ENCODE peak calls at places on chromosomes 11 and 22, in four cellular contexts. M is GM23248, J is tibial nerve, F is brain microvascular endothelial cell. N is an unnamed sample.

GRCh38 chr11:65420506-65421203 is 1.9 kb upstream of the NEAT1 start:
- DNase-seq in M (no peak), J (no peak), F (no peak), N (no peak)

GRCh38 chr22:37207981-37208380 is 4.3 kb downstream of the SSTR3 start:
- DNase-seq in M (no peak), J (no peak), F (no peak), N (no peak)

GRCh38 chr11:65366340-65366773 is 11.8 kb downstream of the TIGD3 start:
- DNase-seq in M (peak; percentile 90), J (no peak), F (peak; percentile 58), N (no peak)

GRCh38 chr11:61149624-61150615 is 11.3 kb downstream of the VPS37C start:
- DNase-seq in M (no peak), J (no peak), F (no peak), N (no peak)

GRCh38 chr11:59556115-59556882 is 45.0 kb downstream of the OR4D9 start:
- DNase-seq in M (peak; percentile 87), J (peak; percentile 47), F (peak; percentile 84), N (peak; percentile 56)

GRCh38 chr11:87265915-87266314 is 228.2 kb downstream of the TMEM135 start:
- DNase-seq in M (no peak), J (no peak), F (no peak), N (no peak)

GRCh38 chr11:32079511-32079910 is 11.4 kb upstream of the RCN1 start:
- DNase-seq in M (no peak), J (no peak), F (no peak), N (no peak)

GRCh38 chr11:135075740-135076139 is 663.7 kb upstream of the B3GAT1 start:
- DNase-seq in M (peak; percentile 57), J (peak; percentile 57), F (peak; percentile 59), N (peak; percentile 69)

GRCh38 chr11:502288-503178 is 4.5 kb downstream of the RNH1 start:
- DNase-seq in M (no peak), J (no peak), F (no peak), N (peak; percentile 56)

GRCh38 chr22:47091241-47091691 is 328.8 kb downstream of the TBC1D22A start:
- DNase-seq in M (peak; percentile 29), J (no peak), F (no peak), N (no peak)

GRCh38 chr22:40512426-40513136 is 123.9 kb downstream of the MRTFA start:
- DNase-seq in M (peak; percentile 98), J (no peak), F (peak; percentile 88), N (no peak)

GRCh38 chr11:55970935-55971334 is 1.2 kb upstream of the OR10AG1 start:
- DNase-seq in M (no peak), J (no peak), F (no peak), N (no peak)

GRCh38 chr11:77175869-77176539 is 48.0 kb downstream of the MYO7A start:
- DNase-seq in M (no peak), J (no peak), F (no peak), N (peak; percentile 57)

GRCh38 chr11:124835918-124836317 is 29.3 kb upstream of the ROBO3 start:
- DNase-seq in M (no peak), J (no peak), F (no peak), N (no peak)

GRCh38 chr22:18111759-18112330 is 1.2 kb downstream of the TUBA8 start:
- DNase-seq in M (no peak), J (no peak), F (no peak), N (peak; percentile 86)

GRCh38 chr11:1257366-1257765 is 34.5 kb downstream of the MUC5B start:
- DNase-seq in M (no peak), J (no peak), F (no peak), N (no peak)

GRCh38 chr11:15695096-15695721 is 580.5 kb downstream of the INSC start:
- DNase-seq in M (no peak), J (no peak), F (no peak), N (no peak)

GRCh38 chr11:117928818-117929567 is at the start of gene TMPRSS13:
- DNase-seq in M (no peak), J (no peak), F (no peak), N (no peak)

GRCh38 chr11:126468102-126468521 is 112.6 kb downstream of the ST3GAL4 start:
- DNase-seq in M (no peak), J (no peak), F (no peak), N (no peak)

GRCh38 chr22:19868773-19869471 is 14.2 kb upstream of the GNB1L start:
- DNase-seq in M (no peak), J (peak; percentile 47), F (no peak), N (peak; percentile 35)

GRCh38 chr11:100308202-100308601 is 378.9 kb upstream of the ARHGAP42 start:
- DNase-seq in M (no peak), J (no peak), F (no peak), N (no peak)

GRCh38 chr11:36631704-36632287 is 33.8 kb upstream of the RAG2 start:
- DNase-seq in M (no peak), J (no peak), F (no peak), N (no peak)

GRCh38 chr22:33492210-33492651 is 428.0 kb downstream of the LARGE1 start:
- DNase-seq in M (no peak), J (no peak), F (no peak), N (no peak)

GRCh38 chr11:90254065-90254464 is 31.2 kb upstream of the CHORDC1 start:
- DNase-seq in M (no peak), J (no peak), F (no peak), N (no peak)

GRCh38 chr11:16111690-16112089 is 244.7 kb downstream of the SOX6 start:
- DNase-seq in M (no peak), J (no peak), F (no peak), N (no peak)

GRCh38 chr11:93504110-93505095 is 38.8 kb downstream of the SMCO4 start:
- DNase-seq in M (no peak), J (no peak), F (no peak), N (no peak)

GRCh38 chr11:91932151-91932821 is 292.3 kb upstream of the FAT3 start:
- DNase-seq in M (peak; percentile 29), J (no peak), F (no peak), N (no peak)

GRCh38 chr11:59224419-59224928 is 11.7 kb upstream of the MPEG1 start:
- DNase-seq in M (peak; percentile 60), J (no peak), F (no peak), N (no peak)

GRCh38 chr11:33735166-33735425 is 1.1 kb downstream of the CD59 start:
- DNase-seq in M (peak; percentile 38), J (no peak), F (no peak), N (no peak)

GRCh38 chr11:47467372-47467771 is 18.4 kb upstream of the RAPSN start:
- DNase-seq in M (no peak), J (no peak), F (no peak), N (no peak)

GRCh38 chr22:27994481-27995331 is 75.7 kb upstream of the PITPNB start:
- DNase-seq in M (no peak), J (no peak), F (no peak), N (peak; percentile 50)

GRCh38 chr11:2570841-2571597 is 126.2 kb downstream of the KCNQ1 start:
- DNase-seq in M (no peak), J (peak; percentile 1), F (no peak), N (peak; percentile 36)

GRCh38 chr11:2572491-2573239 is 127.1 kb downstream of the KCNQ1OT1 start:
- DNase-seq in M (no peak), J (peak; percentile 6), F (no peak), N (peak; percentile 30)

GRCh38 chr11:2573240-2574042 is 126.4 kb downstream of the KCNQ1OT1 start:
- DNase-seq in M (no peak), J (peak; percentile 1), F (no peak), N (peak; percentile 39)

GRCh38 chr11:2570211-2570811 is 125.5 kb downstream of the KCNQ1 start:
- DNase-seq in M (no peak), J (peak; percentile 10), F (no peak), N (peak; percentile 4)

DNA sequence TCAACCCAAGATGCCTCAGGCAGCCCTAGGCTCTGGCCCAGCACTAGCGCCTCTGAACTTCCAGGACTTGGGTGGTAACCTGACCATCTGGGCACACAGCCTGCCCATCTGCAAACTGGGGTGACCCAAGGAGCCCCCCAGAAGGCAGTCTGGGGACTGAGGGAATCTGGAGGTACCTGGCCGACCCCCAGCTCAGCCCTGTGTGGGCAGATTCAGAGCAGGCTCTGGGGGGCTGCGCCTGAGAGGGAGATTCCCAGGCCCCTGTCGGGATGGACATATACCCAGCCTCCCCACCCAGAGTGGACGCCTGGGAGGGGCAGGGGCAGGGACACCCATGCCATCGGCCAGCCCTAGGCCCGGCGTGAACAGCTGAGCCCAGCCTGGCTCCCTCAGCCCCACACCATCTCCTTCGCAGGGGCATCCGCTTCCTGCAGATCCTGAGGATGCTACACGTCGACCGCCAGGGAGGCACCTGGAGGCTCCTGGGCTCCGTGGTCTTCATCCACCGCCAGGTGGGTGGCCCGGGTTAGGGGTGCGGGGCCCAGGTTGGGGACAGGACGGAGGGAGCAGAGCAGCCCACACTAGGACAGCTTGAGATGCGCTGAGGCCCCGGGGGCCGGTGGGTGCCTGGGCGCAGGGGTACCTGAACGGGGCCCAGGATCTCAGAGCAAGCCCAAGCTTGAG is 126.9 kb downstream of the KCNQ1 start:
- DNase-seq in M (no peak), J (no peak), F (no peak), N (peak; percentile 42)
- H3K27ac ChIP-seq in M (no peak overlapping the region), J (no peak overlapping the region), F (no peak overlapping the region), N (no peak overlapping the region)

GRCh38 chr11:9639985-9640384 is 23.9 kb upstream of the SWAP70 start:
- DNase-seq in M (no peak), J (no peak), F (no peak), N (no peak)
- H3K27ac ChIP-seq in M (no peak overlapping the region), J (no peak overlapping the region), F (no peak overlapping the region), N (no peak overlapping the region)

GRCh38 chr11:67415501-67416304 is at the start of gene CARNS1:
- DNase-seq in M (peak; percentile 40), J (no peak), F (no peak), N (no peak)
- H3K27ac ChIP-seq in M (no peak within 1 kb of the TSS), J (peak within 1 kb of the TSS; percentile 56), F (no peak within 1 kb of the TSS), N (peak within 1 kb of the TSS; percentile 95)

GRCh38 chr11:45156201-45156600 is 9.8 kb downstream of the PRDM11 start:
- DNase-seq in M (no peak), J (no peak), F (no peak), N (no peak)

GRCh38 chr11:45156731-45157130 is 10.3 kb downstream of the PRDM11 start:
- DNase-seq in M (no peak), J (no peak), F (no peak), N (no peak)

GRCh38 chr11:45158891-45159605 is 12.6 kb downstream of the PRDM11 start:
- DNase-seq in M (no peak), J (no peak), F (no peak), N (no peak)

GRCh38 chr11:45158210-45158644 is 11.8 kb downstream of the PRDM11 start:
- DNase-seq in M (no peak), J (no peak), F (no peak), N (no peak)

DNA sequence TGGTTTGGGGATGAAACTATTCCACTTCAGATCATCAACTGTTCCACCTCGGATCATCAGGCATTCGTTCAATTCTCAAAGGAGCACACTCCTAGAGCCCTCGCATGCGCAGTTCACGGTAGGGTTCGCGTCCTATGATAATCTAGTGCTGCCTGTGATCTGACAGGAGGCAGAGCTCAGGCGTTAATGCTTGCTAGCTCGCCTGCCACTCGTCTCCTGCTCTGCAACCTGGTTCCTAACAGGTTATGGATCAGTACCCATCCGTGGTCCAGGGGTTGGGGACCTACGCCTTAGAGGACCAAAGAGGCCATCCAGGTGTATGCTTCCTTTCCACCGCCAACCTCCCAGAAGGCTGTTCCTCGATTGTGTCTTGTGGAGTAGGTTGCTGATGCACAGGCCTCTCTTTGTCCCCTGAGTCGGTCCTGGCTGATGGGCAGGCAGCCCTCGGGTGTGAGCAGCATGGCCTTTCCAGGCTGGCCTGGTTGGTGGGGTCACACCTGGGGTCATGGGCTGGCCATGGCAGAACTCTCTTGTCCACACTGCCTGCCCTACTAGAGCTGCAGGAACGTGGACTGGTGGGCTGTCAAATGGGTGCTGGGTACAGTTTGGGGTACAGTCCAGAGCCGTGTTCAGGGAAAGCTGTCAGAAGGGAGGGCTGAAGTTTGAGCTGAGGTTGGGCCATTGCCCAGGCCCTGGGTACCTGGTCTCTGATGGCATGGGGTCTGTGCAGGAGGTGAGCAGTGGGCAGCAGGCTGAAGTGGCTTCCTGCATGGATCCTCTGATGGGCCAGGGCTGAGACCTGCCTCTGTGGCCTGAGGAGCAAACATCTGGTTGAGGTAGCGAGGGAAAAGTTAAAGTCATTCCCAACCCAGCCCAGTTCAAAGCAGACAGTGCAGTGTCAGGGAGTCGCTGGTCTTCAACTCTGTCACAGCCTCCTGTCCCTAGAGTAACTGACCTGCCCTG is 11.1 kb downstream of the PRDM11 start:
- DNase-seq in M (no peak), J (no peak), F (no peak), N (no peak)
- H3K27ac ChIP-seq in M (no peak overlapping the region), J (peak overlapping the region; percentile 37), F (no peak overlapping the region), N (peak overlapping the region; percentile 30)

N was measured in psoas muscle.